ENCODE peak calls at places on chromosomes 11 and 22, in five cellular contexts. U, T, J, V and S are unnamed samples.
A peak's percentile ranks its signal among the peaks of the same experiment; 100 is the strongest.

GRCh38 chr11:11351042-11351586 is 1.9 kb downstream of the CSNK2A3 start:
- DNase-seq in J (no peak), U (no peak), T (no peak), V (no peak), S (no peak)

GRCh38 chr11:64000740-64001514 is 14.7 kb downstream of the OTUB1 start:
- DNase-seq in U (no peak), T (no peak), V (no peak), J (no peak), S (peak; percentile 47)

GRCh38 chr22:49327411-49327810 is 500.3 kb downstream of the BRD1 start:
- DNase-seq in T (no peak), U (no peak), J (no peak), V (no peak), S (no peak)

GRCh38 chr11:46664612-46665011 is 35.8 kb downstream of the ARHGAP1 start:
- DNase-seq in V (no peak), U (no peak), J (no peak), T (no peak), S (no peak)

GRCh38 chr22:40638261-40638660 is 1.7 kb upstream of the MRTFA start:
- DNase-seq in V (no peak), J (no peak), U (no peak), T (no peak), S (no peak)

GRCh38 chr11:69471329-69472052 is 10.0 kb upstream of the LINC01488 start:
- DNase-seq in V (no peak), T (no peak), J (no peak), U (no peak), S (no peak)

GRCh38 chr11:93444671-93445073 is 98.5 kb downstream of the SMCO4 start:
- DNase-seq in J (no peak), V (no peak), T (no peak), U (no peak), S (no peak)

GRCh38 chr22:49869091-49869830 is 15.6 kb downstream of the ZBED4 start:
- DNase-seq in U (no peak), T (no peak), J (no peak), V (no peak), S (no peak)

GRCh38 chr11:78420255-78420764 is 2.7 kb upstream of the GAB2 start:
- DNase-seq in U (peak; percentile 85), J (no peak), V (peak; percentile 79), T (peak; percentile 95), S (peak; percentile 62)

GRCh38 chr11:71357414-71357813 is 90.8 kb downstream of the DHCR7 start:
- DNase-seq in U (no peak), T (no peak), V (no peak), J (no peak), S (no peak)

GRCh38 chr11:120218695-120219033 is 7.8 kb downstream of the OAF start:
- DNase-seq in U (no peak), V (no peak), T (no peak), J (no peak), S (no peak)

GRCh38 chr11:64250406-64250874 is 890 bp upstream of the PLCB3 start:
- DNase-seq in J (no peak), V (no peak), U (no peak), T (no peak), S (no peak)

GRCh38 chr11:61693897-61694840 is 14.0 kb downstream of the DAGLA start:
- DNase-seq in T (no peak), J (no peak), U (no peak), V (no peak), S (no peak)

GRCh38 chr11:12706531-12707499 is 32.6 kb downstream of the TEAD1 start:
- DNase-seq in T (peak; percentile 75), V (no peak), U (no peak), J (no peak), S (no peak)

GRCh38 chr22:42928969-42929837 is 72.1 kb upstream of the ARFGAP3 start:
- DNase-seq in J (no peak), V (no peak), U (no peak), T (no peak), S (peak; percentile 77)

GRCh38 chr11:34639545-34639944 is 18.7 kb downstream of the EHF start:
- DNase-seq in V (no peak), U (peak; percentile 51), T (no peak), J (no peak), S (no peak)

GRCh38 chr11:29255401-29255800 is 761.4 kb downstream of the KCNA4 start:
- DNase-seq in V (no peak), U (no peak), T (peak; percentile 25), J (no peak), S (no peak)

GRCh38 chr11:21398195-21398594 is 728.8 kb downstream of the NELL1 start:
- DNase-seq in T (no peak), J (no peak), U (no peak), V (no peak), S (no peak)

GRCh38 chr11:57219021-57219627 is 17.9 kb downstream of the APLNR start:
- DNase-seq in T (peak; percentile 14), U (no peak), V (no peak), J (no peak), S (no peak)

GRCh38 chr22:49094151-49094550 is 733.5 kb downstream of the BRD1 start:
- DNase-seq in U (no peak), J (no peak), V (no peak), T (no peak), S (no peak)

GRCh38 chr11:469684-470667 is 19.9 kb downstream of the PTDSS2 start:
- DNase-seq in U (peak; percentile 58), J (no peak), T (peak; percentile 91), V (no peak), S (no peak)

GRCh38 chr11:18772211-18772610 is 19.4 kb downstream of the PTPN5 start:
- DNase-seq in V (no peak), J (no peak), U (no peak), T (no peak), S (no peak)

GRCh38 chr11:45400594-45400993 is 114.5 kb upstream of the SYT13 start:
- DNase-seq in T (peak; percentile 58), V (no peak), J (no peak), U (no peak), S (no peak)

GRCh38 chr22:40331706-40332105 is 14.6 kb upstream of the ADSL start:
- DNase-seq in U (no peak), T (no peak), J (no peak), V (no peak), S (no peak)

GRCh38 chr11:99098751-99099150 is 78.0 kb downstream of the CNTN5 start:
- DNase-seq in T (no peak), J (no peak), V (no peak), U (no peak), S (no peak)

GRCh38 chr11:74318241-74318932 is 6.9 kb upstream of the P4HA3 start:
- DNase-seq in T (peak; percentile 69), V (no peak), U (no peak), J (no peak), S (no peak)
- TF ChIP-seq CTCF in T (peak; percentile 29), V (no peak), U (no peak), J (no peak), S (no peak)

DNA sequence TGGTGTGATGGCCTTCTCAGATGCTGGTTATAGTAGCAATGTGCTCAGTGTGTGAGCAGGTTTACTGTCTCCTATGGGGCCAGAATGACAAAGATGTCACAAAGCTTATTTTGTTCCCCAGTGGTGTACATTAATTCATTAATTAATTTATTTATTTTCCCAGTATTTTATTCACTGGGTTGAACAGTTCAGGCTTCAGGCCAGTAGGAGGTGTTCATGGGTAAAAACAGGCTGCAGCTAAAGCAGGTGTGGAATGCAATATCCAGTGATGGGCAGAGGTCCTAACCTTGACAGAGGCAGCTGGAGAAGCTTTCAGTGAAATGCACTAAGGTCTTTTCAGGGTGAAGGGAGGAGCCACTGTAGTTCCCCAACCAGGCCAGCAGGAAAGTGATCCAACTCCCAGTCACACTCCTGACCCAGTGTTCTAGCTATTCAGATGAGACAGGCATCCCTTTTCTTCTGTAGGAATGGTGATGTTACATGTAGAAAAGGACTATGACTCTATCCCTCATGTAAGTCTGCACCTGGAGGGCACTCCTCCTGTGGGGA is 7.8 kb upstream of the FANCF start:
- DNase-seq in V (no peak), J (no peak), U (no peak), T (no peak), S (no peak)
- TF ChIP-seq CTCF in V (peak; percentile 21), J (no peak), U (no peak), T (peak; percentile 17), S (no peak)

GRCh38 chr22:32204211-32204855 is 540 bp downstream of the RFPL2 start:
- DNase-seq in U (peak; percentile 36), V (no peak), T (no peak), J (no peak), S (no peak)

GRCh38 chr22:32206774-32207758 is 2.2 kb upstream of the RFPL2 start:
- DNase-seq in U (peak; percentile 71), V (no peak), T (peak; percentile 40), J (no peak), S (no peak)

GRCh38 chr22:32203181-32204105 is 1.4 kb downstream of the RFPL2 start:
- DNase-seq in J (no peak), T (no peak), V (no peak), U (peak; percentile 3), S (no peak)

GRCh38 chr22:32205974-32206773 is 1.3 kb upstream of the RFPL2 start:
- DNase-seq in U (peak; percentile 19), J (no peak), T (no peak), V (no peak), S (no peak)

DNA sequence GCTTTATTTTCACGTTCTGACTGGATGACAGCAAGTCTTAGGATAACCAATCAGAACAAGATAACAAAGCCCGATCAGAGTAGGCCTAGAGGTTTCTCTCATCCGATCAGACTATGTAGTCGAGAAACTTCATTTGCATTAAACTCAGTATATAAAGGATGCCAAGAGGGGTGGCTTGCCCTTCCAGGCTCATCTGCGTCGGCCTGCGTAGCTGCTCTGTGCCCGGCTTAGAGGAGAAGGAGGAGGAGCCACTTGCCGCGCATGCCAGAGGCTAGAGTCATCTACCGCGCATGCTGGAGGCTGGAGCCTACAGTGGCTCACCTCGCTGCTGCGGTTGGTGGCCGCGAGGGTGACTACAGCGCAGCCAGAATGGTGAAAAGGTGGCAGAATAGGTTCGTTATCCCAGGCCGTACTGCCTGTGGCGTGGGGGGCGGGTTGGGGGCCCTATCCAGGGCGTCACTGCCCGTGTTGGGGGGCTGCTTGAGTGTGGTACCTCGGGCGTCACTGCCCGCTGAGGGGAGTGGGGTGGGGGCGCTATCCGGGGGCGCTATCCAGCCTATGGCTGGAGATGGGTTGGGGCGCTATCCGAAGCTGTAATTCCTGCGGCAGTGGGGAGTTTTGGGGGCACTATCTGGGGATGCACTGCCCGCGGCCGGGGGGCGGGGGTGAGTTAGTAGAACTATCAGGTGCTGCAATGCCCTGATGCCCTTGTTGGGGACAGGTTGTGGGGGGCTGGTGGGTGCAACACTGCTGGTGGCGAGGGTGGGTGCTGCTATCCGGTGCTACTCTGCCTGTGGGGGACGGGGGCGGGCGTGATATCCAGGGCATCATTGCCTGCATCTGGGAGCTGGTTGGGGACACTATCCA is at the start of gene RFPL2:
- DNase-seq in U (peak; percentile 75), V (no peak), J (no peak), T (peak; percentile 11), S (no peak)
- TF ChIP-seq CTCF in U (no peak), V (no peak), J (no peak), T (no peak), S (no peak)

DNA sequence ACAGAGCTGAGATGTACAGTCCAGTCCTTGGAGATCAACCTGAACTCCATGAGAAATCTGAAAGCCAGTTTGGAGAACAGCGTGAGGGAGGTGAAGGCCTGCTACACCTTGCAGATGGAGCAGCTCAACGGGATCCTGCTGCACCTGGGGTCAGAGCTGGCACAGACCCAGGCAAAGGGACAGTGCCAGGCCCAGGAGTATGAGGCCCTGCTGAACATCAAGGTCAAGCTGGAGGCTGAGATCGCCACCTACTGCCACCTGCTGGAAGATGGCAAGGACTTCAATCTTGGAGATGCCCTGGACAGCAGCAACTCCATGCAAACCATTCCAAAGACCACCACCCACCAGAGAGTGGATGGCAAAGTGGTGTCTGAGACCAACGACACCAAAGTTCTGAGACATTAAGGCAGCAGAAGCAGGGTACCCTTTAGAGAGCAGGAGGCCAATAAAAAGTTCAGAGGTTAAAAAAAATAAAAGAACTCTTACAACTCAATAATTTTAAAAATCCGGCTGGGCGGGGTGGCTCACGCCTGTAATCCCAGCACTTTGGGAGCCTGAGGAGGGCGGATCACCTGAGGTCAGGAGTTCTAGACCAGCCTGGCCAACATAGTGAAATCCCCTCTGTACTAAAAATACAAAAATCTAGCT is 69.9 kb upstream of the RTL6 start:
- DNase-seq in U (peak; percentile 46), J (no peak), V (no peak), T (peak; percentile 70), S (no peak)
- TF ChIP-seq CTCF in U (peak; percentile 13), J (no peak), V (peak; percentile 17), T (peak; percentile 80), S (peak; percentile 71)